ENCODE peak calls at places on chromosomes 16 and 17, in seven cellular contexts. F is A549, X is lower lobe of right lung, P is hepatocyte, R is HFFc6, K is GM23338, B is body of pancreas. O is an unnamed sample.

GRCh38 chr16:27449434-27450188 is 47.6 kb downstream of the IL21R start:
- DNase-seq in F (no peak), X (no peak), P (no peak), R (no peak), K (no peak), B (no peak), O (no peak)

GRCh38 chr17:4657678-4658077 is 16.2 kb upstream of the ALOX15 start:
- DNase-seq in F (no peak), X (no peak), P (no peak), R (no peak), K (no peak), B (no peak), O (no peak)

GRCh38 chr17:39008633-39009032 is 41.4 kb upstream of the FBXO47 start:
- DNase-seq in F (no peak), X (no peak), P (no peak), R (no peak), K (no peak), B (no peak), O (no peak)

GRCh38 chr16:11418506-11418905 is 73.2 kb downstream of the RMI2 start:
- DNase-seq in F (no peak), X (no peak), P (no peak), R (no peak), K (no peak), B (no peak), O (no peak)

GRCh38 chr16:61909074-61909473 is 127.2 kb downstream of the CDH8 start:
- DNase-seq in F (no peak), X (no peak), P (no peak), R (no peak), K (no peak), B (no peak), O (no peak)

GRCh38 chr17:731943-732787 is at the start of gene TLCD3A:
- DNase-seq in F (peak), X (peak), P (peak), R (peak), K (peak), B (peak), O (peak)

GRCh38 chr16:85475233-85475632 is 137.9 kb upstream of the GSE1 start:
- DNase-seq in F (no peak), X (no peak), P (no peak), R (no peak), K (no peak), B (no peak), O (no peak)

GRCh38 chr17:81031571-81032550 is 3.1 kb upstream of the BAIAP2 start:
- DNase-seq in F (no peak), X (peak), P (no peak), R (no peak), K (no peak), B (no peak), O (no peak)

GRCh38 chr17:77282524-77283515 is 142.1 kb downstream of the SEC14L1 start:
- DNase-seq in F (peak), X (peak), P (peak), R (no peak), K (no peak), B (peak), O (peak)
- TF ChIP-seq CTCF in F (no peak), X (no peak), P (no peak), R (no peak), K (no peak), B (no peak), O (no peak)

GRCh38 chr16:1346422-1347285 is 5.0 kb downstream of the TSR3 start:
- DNase-seq in F (peak), X (no peak), P (no peak), R (no peak), K (no peak), B (no peak), O (no peak)
- TF ChIP-seq CTCF in F (peak), X (no peak), P (no peak), R (peak), K (peak), B (no peak), O (no peak)

DNA sequence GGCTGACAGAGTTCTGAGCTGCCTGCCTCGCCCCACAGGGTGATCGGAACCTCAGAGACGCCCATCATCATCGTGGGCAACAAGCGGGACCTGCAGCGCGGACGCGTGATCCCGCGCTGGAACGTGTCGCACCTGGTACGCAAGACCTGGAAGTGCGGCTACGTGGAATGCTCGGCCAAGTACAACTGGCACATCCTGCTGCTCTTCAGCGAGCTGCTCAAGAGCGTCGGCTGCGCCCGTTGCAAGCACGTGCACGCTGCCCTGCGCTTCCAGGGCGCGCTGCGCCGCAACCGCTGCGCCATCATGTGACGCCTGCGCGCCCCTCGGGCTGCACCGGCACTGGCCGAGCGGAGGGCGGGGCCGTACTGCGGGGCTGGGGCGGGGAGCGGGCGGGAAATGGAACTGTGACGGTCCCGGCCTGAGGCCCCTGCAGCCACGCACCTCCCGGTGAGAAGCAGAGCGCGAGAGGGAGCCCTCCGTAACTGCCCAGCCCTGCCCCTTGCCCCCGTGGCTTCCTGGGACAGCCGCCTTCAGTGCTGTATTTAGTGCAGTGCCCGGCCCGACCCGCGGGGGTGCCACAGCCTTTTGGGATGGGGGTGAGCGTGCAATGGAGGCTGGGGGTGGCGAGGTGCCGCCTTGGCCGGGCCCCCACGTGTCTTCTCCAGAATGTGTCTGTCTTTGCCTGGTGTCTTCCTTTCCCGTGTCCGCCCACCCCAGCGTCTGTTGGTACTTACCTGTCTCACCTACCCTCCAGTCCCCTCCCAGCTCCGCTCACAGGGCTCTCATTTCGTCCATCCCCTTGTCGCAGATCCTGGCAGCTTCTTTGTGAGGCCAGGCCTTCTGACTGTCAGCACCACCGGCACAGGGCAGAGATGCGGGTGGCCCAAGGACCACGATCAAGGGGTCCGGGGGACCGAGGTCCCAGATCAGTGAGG is 9.8 kb downstream of the RASL10B start:
- DNase-seq in F (no peak), X (no peak), P (no peak), R (no peak), K (peak), B (no peak), O (no peak)
- TF ChIP-seq CTCF in F (no peak), X (peak), P (no peak), R (no peak), K (no peak), B (no peak), O (no peak)

GRCh38 chr17:65786479-65786878 is 225.0 kb upstream of the AXIN2 start:
- DNase-seq in F (no peak), X (no peak), P (no peak), R (no peak), K (no peak), B (no peak), O (no peak)
- TF ChIP-seq CTCF in F (no peak), X (no peak), P (no peak), R (no peak), K (no peak), B (no peak), O (no peak)

GRCh38 chr16:67910162-67910561 is 17.1 kb downstream of the PSKH1 start:
- DNase-seq in F (no peak), X (no peak), P (peak), R (no peak), K (no peak), B (no peak), O (no peak)
- TF ChIP-seq CTCF in F (no peak), X (no peak), P (no peak), R (no peak), K (no peak), B (no peak), O (no peak)

GRCh38 chr17:8315740-8316217 is 5.7 kb downstream of the ARHGEF15 start:
- DNase-seq in F (no peak), X (no peak), P (peak), R (no peak), K (peak), B (no peak), O (no peak)
- TF ChIP-seq CTCF in F (no peak), X (no peak), P (no peak), R (no peak), K (no peak), B (no peak), O (no peak)